ENCODE peak calls at places on chromosomes 7 and 10, in nine cellular contexts. I, M, U, P, W, Y, S, J and D are unnamed samples.

GRCh38 chr7:37371755-37372154 is 76.9 kb downstream of the ELMO1 start:
- DNase-seq in I (no peak), M (peak; percentile 89), U (no peak), P (no peak), W (no peak), Y (no peak), S (no peak), J (no peak), D (no peak)

GRCh38 chr10:6843477-6843876 is 263.4 kb upstream of the PRKCQ start:
- DNase-seq in I (no peak), M (no peak), U (no peak), P (no peak), W (no peak), Y (no peak), S (no peak), J (no peak), D (no peak)

GRCh38 chr7:38398725-38399321 is 125.4 kb upstream of the TARP start:
- DNase-seq in I (peak; percentile 53), M (peak; percentile 77), U (peak; percentile 56), P (peak; percentile 67), W (no peak), Y (peak; percentile 68), S (peak; percentile 38), J (no peak), D (peak; percentile 73)

GRCh38 chr7:81233208-81233940 is 314.5 kb upstream of the SEMA3C start:
- DNase-seq in I (no peak), M (no peak), U (no peak), P (no peak), W (no peak), Y (no peak), S (no peak), J (no peak), D (no peak)

GRCh38 chr10:128147669-128148068 is 21.4 kb upstream of the MKI67 start:
- DNase-seq in I (no peak), M (no peak), U (no peak), P (no peak), W (no peak), Y (no peak), S (no peak), J (no peak), D (no peak)

GRCh38 chr10:934746-935406 is 3.4 kb upstream of the LARP4B start:
- DNase-seq in I (no peak), M (peak; percentile 22), U (peak; percentile 26), P (no peak), W (no peak), Y (no peak), S (no peak), J (no peak), D (no peak)

GRCh38 chr10:129655007-129655678 is 188.1 kb downstream of the MGMT start:
- DNase-seq in I (no peak), M (peak; percentile 39), U (no peak), P (no peak), W (no peak), Y (no peak), S (no peak), J (no peak), D (no peak)

GRCh38 chr10:109974509-109975191 is 33.1 kb upstream of the ADD3 start:
- DNase-seq in I (no peak), M (no peak), U (no peak), P (no peak), W (no peak), Y (no peak), S (no peak), J (no peak), D (no peak)

GRCh38 chr7:145599376-145599775 is 517.2 kb upstream of the CNTNAP2 start:
- DNase-seq in I (no peak), M (no peak), U (no peak), P (no peak), W (no peak), Y (no peak), S (no peak), J (no peak), D (no peak)

GRCh38 chr7:155374276-155375252 is 76.9 kb downstream of the INSIG1 start:
- DNase-seq in I (no peak), M (peak; percentile 73), U (no peak), P (no peak), W (no peak), Y (no peak), S (no peak), J (no peak), D (peak; percentile 41)

GRCh38 chr7:104328308-104328969 is at the start of gene LHFPL3:
- DNase-seq in I (no peak), M (peak; percentile 76), U (no peak), P (no peak), W (no peak), Y (no peak), S (no peak), J (no peak), D (peak; percentile 74)

GRCh38 chr10:93417264-93417663 is 64.9 kb downstream of the MYOF start:
- DNase-seq in I (no peak), M (peak; percentile 47), U (no peak), P (no peak), W (no peak), Y (no peak), S (no peak), J (no peak), D (no peak)

GRCh38 chr7:64307254-64308018 is 6.3 kb upstream of the ZNF736 start:
- DNase-seq in I (no peak), M (no peak), U (peak; percentile 84), P (no peak), W (peak; percentile 89), Y (peak; percentile 78), S (peak; percentile 74), J (no peak), D (peak; percentile 90)

GRCh38 chr10:101560293-101561067 is 27.6 kb downstream of the POLL start:
- DNase-seq in I (no peak), M (no peak), U (no peak), P (no peak), W (no peak), Y (no peak), S (no peak), J (no peak), D (no peak)

GRCh38 chr10:94631077-94631476 is 52.5 kb upstream of the CYP2C18 start:
- DNase-seq in I (no peak), M (no peak), U (no peak), P (no peak), W (no peak), Y (no peak), S (no peak), J (no peak), D (no peak)

GRCh38 chr7:158321056-158321700 is 266.4 kb downstream of the PTPRN2 start:
- DNase-seq in I (no peak), M (peak; percentile 14), U (no peak), P (no peak), W (no peak), Y (no peak), S (no peak), J (no peak), D (no peak)

GRCh38 chr10:16890691-16891090 is 73.5 kb upstream of the RSU1 start:
- DNase-seq in I (no peak), M (no peak), U (no peak), P (no peak), W (no peak), Y (no peak), S (no peak), J (no peak), D (no peak)

GRCh38 chr7:6571160-6571779 is 6.0 kb upstream of the ZDHHC4 start:
- DNase-seq in I (no peak), M (no peak), U (no peak), P (no peak), W (no peak), Y (no peak), S (no peak), J (no peak), D (no peak)

GRCh38 chr10:18505719-18506118 is 145.7 kb downstream of the NSUN6 start:
- DNase-seq in I (no peak), M (no peak), U (no peak), P (no peak), W (no peak), Y (no peak), S (no peak), J (no peak), D (no peak)

GRCh38 chr10:4243651-4244050 is 458.6 kb upstream of the KLF6 start:
- DNase-seq in I (peak; percentile 84), M (no peak), U (no peak), P (peak; percentile 72), W (peak; percentile 5), Y (no peak), S (no peak), J (no peak), D (no peak)

GRCh38 chr7:116560021-116560970 is 35.5 kb downstream of the CAV1 start:
- DNase-seq in I (no peak), M (no peak), U (no peak), P (no peak), W (no peak), Y (peak; percentile 45), S (no peak), J (no peak), D (no peak)

GRCh38 chr10:66586073-66586472 is 339.8 kb upstream of the LRRTM3 start:
- DNase-seq in I (peak; percentile 72), M (peak; percentile 77), U (no peak), P (no peak), W (no peak), Y (peak; percentile 5), S (no peak), J (no peak), D (peak; percentile 61)

GRCh38 chr10:19788075-19788686 is 28.1 kb upstream of the PLXDC2 start:
- DNase-seq in I (peak; percentile 49), M (peak; percentile 75), U (peak; percentile 4), P (peak; percentile 48), W (no peak), Y (peak; percentile 32), S (no peak), J (peak; percentile 8), D (peak; percentile 89)

GRCh38 chr10:76550806-76551205 is 1086.8 kb downstream of the KCNMA1 start:
- DNase-seq in I (no peak), M (peak; percentile 51), U (no peak), P (no peak), W (no peak), Y (peak; percentile 10), S (no peak), J (no peak), D (peak; percentile 4)

GRCh38 chr7:2273866-2274265 is 31.8 kb downstream of the NUDT1 start:
- DNase-seq in I (no peak), M (no peak), U (no peak), P (no peak), W (no peak), Y (no peak), S (no peak), J (no peak), D (no peak)

GRCh38 chr7:69768986-69769595 is 170.8 kb downstream of the AUTS2 start:
- DNase-seq in I (no peak), M (no peak), U (no peak), P (no peak), W (no peak), Y (no peak), S (no peak), J (no peak), D (no peak)

GRCh38 chr10:74987339-74988054 is 124.0 kb upstream of the SAMD8 start:
- DNase-seq in I (no peak), M (no peak), U (no peak), P (no peak), W (no peak), Y (no peak), S (no peak), J (no peak), D (no peak)

GRCh38 chr10:24897326-24897926 is 55.0 kb downstream of the PRTFDC1 start:
- DNase-seq in I (peak; percentile 15), M (peak; percentile 45), U (no peak), P (no peak), W (no peak), Y (no peak), S (no peak), J (no peak), D (no peak)

GRCh38 chr7:134941947-134942346 is 44.4 kb upstream of the AGBL3 start:
- DNase-seq in I (no peak), M (peak; percentile 55), U (no peak), P (no peak), W (no peak), Y (no peak), S (no peak), J (no peak), D (peak; percentile 48)

GRCh38 chr10:113661332-113661731 is 2.5 kb downstream of the NRAP start:
- DNase-seq in I (no peak), M (no peak), U (no peak), P (no peak), W (no peak), Y (no peak), S (no peak), J (no peak), D (no peak)

GRCh38 chr7:19928247-19928646 is 154.8 kb upstream of the TMEM196 start:
- DNase-seq in I (no peak), M (no peak), U (no peak), P (no peak), W (no peak), Y (no peak), S (no peak), J (no peak), D (no peak)